ENCODE peak calls at places on chromosomes 1 and 21, in ten cellular contexts. Q is HTR-8/SVneo; X is activated effector memory CD4-positive, alpha-beta T cell treated with anti-CD3 and anti-CD28 coated beads, Interleukin-2, amount 50 U/mL, for 16 hours; Y is endothelial cell; E is hepatocyte; J is foreskin keratinocyte; A is fibroblast of gingiva; Z is stimulated activated CD4-positive, alpha-beta T cell treated with anti-CD3 and anti-CD28 coated beads, Interleukin-4, amount 100 ng/mL, for 48 hours; W is NCI-H510A treated with DMSO at 0.1 percent for 48 hours; M is T-helper 9 cell. S is an unnamed sample.

GRCh38 chr1:151912973-151913372 is 3.7 kb upstream of the THEM4 start:
- DNase-seq in Q (no peak), X (no peak), Y (no peak), E (no peak), J (no peak), A (no peak), Z (no peak), W (no peak), M (no peak), S (no peak)

GRCh38 chr1:217431395-217431794 is 199.5 kb downstream of the GPATCH2 start:
- DNase-seq in Q (no peak), X (no peak), Y (no peak), E (no peak), J (no peak), A (no peak), Z (no peak), W (no peak), M (no peak), S (no peak)

GRCh38 chr1:94739521-94740061 is 80.6 kb upstream of the SLC44A3 start:
- DNase-seq in Q (no peak), X (no peak), Y (no peak), E (no peak), J (peak), A (peak), Z (no peak), W (no peak), M (no peak), S (peak)

GRCh38 chr1:33332357-33332789 is 11.5 kb upstream of the A3GALT2 start:
- DNase-seq in Q (no peak), X (peak), Y (no peak), E (no peak), J (no peak), A (peak), Z (no peak), W (no peak), M (no peak), S (no peak)

GRCh38 chr1:217270121-217270520 is 360.8 kb downstream of the GPATCH2 start:
- DNase-seq in Q (no peak), X (no peak), Y (no peak), E (no peak), J (no peak), A (peak), Z (no peak), W (no peak), M (no peak), S (no peak)

GRCh38 chr1:77280962-77281361 is 857 bp upstream of the AK5 start:
- DNase-seq in Q (no peak), X (no peak), Y (no peak), E (no peak), J (no peak), A (no peak), Z (no peak), W (no peak), M (no peak), S (no peak)

GRCh38 chr1:22201023-22201422 is 58.1 kb upstream of the WNT4 start:
- DNase-seq in Q (no peak), X (no peak), Y (no peak), E (no peak), J (no peak), A (no peak), Z (no peak), W (no peak), M (no peak), S (no peak)

GRCh38 chr1:94265011-94265422 is 27.6 kb upstream of the ARHGAP29 start:
- DNase-seq in Q (no peak), X (no peak), Y (no peak), E (no peak), J (no peak), A (peak), Z (no peak), W (no peak), M (no peak), S (no peak)

GRCh38 chr1:44832068-44832700 is 10.9 kb downstream of the PTCH2 start:
- DNase-seq in Q (no peak), X (no peak), Y (no peak), E (no peak), J (no peak), A (no peak), Z (no peak), W (no peak), M (no peak), S (no peak)

GRCh38 chr1:57520743-57521142 is 96.9 kb upstream of the DAB1 start:
- DNase-seq in Q (no peak), X (no peak), Y (no peak), E (no peak), J (no peak), A (no peak), Z (no peak), W (no peak), M (no peak), S (no peak)

GRCh38 chr21:41593051-41593783 is 85.3 kb upstream of the TMPRSS2 start:
- DNase-seq in Q (no peak), X (peak), Y (no peak), E (peak), J (no peak), A (no peak), Z (no peak), W (no peak), M (no peak), S (no peak)

GRCh38 chr1:83766182-83766825 is 232.6 kb downstream of the TTLL7 start:
- DNase-seq in Q (no peak), X (no peak), Y (no peak), E (no peak), J (no peak), A (no peak), Z (no peak), W (no peak), M (no peak), S (no peak)

GRCh38 chr1:170663441-170664282 is at the start of gene PRRX1:
- DNase-seq in Q (no peak), X (no peak), Y (no peak), E (no peak), J (no peak), A (peak), Z (no peak), W (no peak), M (no peak), S (no peak)

GRCh38 chr21:33566514-33566913 is 22.0 kb downstream of the DONSON start:
- DNase-seq in Q (no peak), X (no peak), Y (no peak), E (no peak), J (no peak), A (no peak), Z (no peak), W (no peak), M (no peak), S (no peak)

GRCh38 chr1:110617116-110617515 is 11.0 kb upstream of the KCNA2 start:
- DNase-seq in Q (no peak), X (no peak), Y (no peak), E (no peak), J (no peak), A (no peak), Z (no peak), W (no peak), M (no peak), S (no peak)

GRCh38 chr1:245500546-245500945 is 345.8 kb downstream of the KIF26B start:
- DNase-seq in Q (peak), X (no peak), Y (no peak), E (no peak), J (peak), A (peak), Z (no peak), W (no peak), M (no peak), S (no peak)

GRCh38 chr1:221565718-221566117 is 176.2 kb downstream of the DUSP10 start:
- DNase-seq in Q (no peak), X (no peak), Y (no peak), E (no peak), J (no peak), A (no peak), Z (no peak), W (no peak), M (no peak), S (no peak)

GRCh38 chr1:165910764-165911421 is 83.5 kb downstream of the UCK2 start:
- DNase-seq in Q (no peak), X (no peak), Y (no peak), E (peak), J (no peak), A (peak), Z (no peak), W (no peak), M (no peak), S (peak)

GRCh38 chr1:33118274-33118673 is 37.3 kb downstream of the AZIN2 start:
- DNase-seq in Q (no peak), X (peak), Y (no peak), E (no peak), J (no peak), A (no peak), Z (no peak), W (no peak), M (no peak), S (no peak)

GRCh38 chr1:243706563-243706962 is 143.5 kb downstream of the AKT3 start:
- DNase-seq in Q (no peak), X (no peak), Y (no peak), E (no peak), J (no peak), A (no peak), Z (no peak), W (no peak), M (no peak), S (no peak)

GRCh38 chr1:239814306-239814881 is 277.3 kb upstream of the FMN2 start:
- DNase-seq in Q (peak), X (no peak), Y (no peak), E (peak), J (peak), A (peak), Z (peak), W (no peak), M (no peak), S (peak)

GRCh38 chr1:101262601-101263348 is 26.0 kb downstream of the S1PR1 start:
- DNase-seq in Q (no peak), X (no peak), Y (no peak), E (peak), J (no peak), A (no peak), Z (no peak), W (no peak), M (no peak), S (peak)

GRCh38 chr1:233543338-233544255 is 70.3 kb upstream of the KCNK1 start:
- DNase-seq in Q (peak), X (no peak), Y (no peak), E (peak), J (peak), A (peak), Z (no peak), W (peak), M (no peak), S (peak)

GRCh38 chr21:16071082-16071481 is 341.3 kb downstream of the USP25 start:
- DNase-seq in Q (no peak), X (no peak), Y (no peak), E (no peak), J (no peak), A (peak), Z (no peak), W (no peak), M (no peak), S (no peak)

GRCh38 chr1:37723072-37723389 is 30.7 kb downstream of the CDCA8 start:
- DNase-seq in Q (no peak), X (no peak), Y (no peak), E (no peak), J (no peak), A (no peak), Z (no peak), W (no peak), M (no peak), S (no peak)

GRCh38 chr1:19384113-19384512 is 72.0 kb downstream of the SLC66A1 start:
- DNase-seq in Q (peak), X (no peak), Y (no peak), E (peak), J (no peak), A (no peak), Z (no peak), W (peak), M (no peak), S (no peak)

GRCh38 chr1:209199822-209200221 is 383.7 kb upstream of the CAMK1G start:
- DNase-seq in Q (no peak), X (no peak), Y (no peak), E (peak), J (no peak), A (no peak), Z (no peak), W (peak), M (no peak), S (peak)

GRCh38 chr1:44847786-44848185 is 4.7 kb upstream of the PTCH2 start:
- DNase-seq in Q (no peak), X (no peak), Y (no peak), E (no peak), J (no peak), A (no peak), Z (no peak), W (no peak), M (no peak), S (no peak)

GRCh38 chr1:151282883-151283725 is 1.0 kb downstream of the ZNF687 start:
- DNase-seq in Q (no peak), X (peak), Y (peak), E (peak), J (no peak), A (no peak), Z (no peak), W (peak), M (no peak), S (peak)